ENCODE peak calls at places on chromosomes 11 and 22, in four cellular contexts. W is WTC11, R is K562, H is HepG2. L is an unnamed sample.
A peak's percentile ranks its signal among the peaks of the same experiment; 100 is the strongest.

GRCh38 chr11:132520199-132520598 is 1012.1 kb downstream of the OPCML start:
- DNase-seq in W (no peak), R (no peak), H (no peak), L (no peak)

GRCh38 chr11:110431212-110432073 is 1.7 kb downstream of the FDX1 start:
- DNase-seq in W (no peak), R (no peak), H (no peak), L (no peak)

GRCh38 chr11:69165775-69166174 is 10.0 kb downstream of the SMIM38 start:
- DNase-seq in W (no peak), R (no peak), H (no peak), L (no peak)

GRCh38 chr11:75275581-75275980 is 35.0 kb downstream of the TPBGL start:
- DNase-seq in W (no peak), R (no peak), H (no peak), L (no peak)

GRCh38 chr11:80424012-80424695 is 983.3 kb upstream of the TENM4 start:
- DNase-seq in W (no peak), R (no peak), H (no peak), L (no peak)

GRCh38 chr22:17717708-17718107 is 56.6 kb downstream of the BID start:
- DNase-seq in W (no peak), R (no peak), H (no peak), L (no peak)

GRCh38 chr11:107757661-107758060 is 45.8 kb upstream of the SLN start:
- DNase-seq in W (no peak), R (no peak), H (no peak), L (no peak)

GRCh38 chr11:87972133-87972532 is 203.1 kb downstream of the RAB38 start:
- DNase-seq in W (no peak), R (no peak), H (no peak), L (no peak)

GRCh38 chr11:17642980-17643379 is 76.4 kb upstream of the MYOD1 start:
- DNase-seq in W (no peak), R (no peak), H (no peak), L (peak; percentile 5)

GRCh38 chr11:14750911-14751310 is 107.3 kb downstream of the PDE3B start:
- DNase-seq in W (no peak), R (no peak), H (no peak), L (no peak)

GRCh38 chr11:131693756-131694155 is 323.3 kb downstream of the NTM start:
- DNase-seq in W (no peak), R (no peak), H (no peak), L (no peak)

GRCh38 chr11:115185507-115185906 is 318.7 kb downstream of the CADM1 start:
- DNase-seq in W (no peak), R (no peak), H (no peak), L (no peak)

GRCh38 chr11:43989162-43989961 is 46.9 kb downstream of the C11orf96 start:
- DNase-seq in W (no peak), R (no peak), H (no peak), L (no peak)

GRCh38 chr11:5210376-5210885 is 9.9 kb upstream of the OR51V1 start:
- DNase-seq in W (no peak), R (no peak), H (no peak), L (no peak)

GRCh38 chr22:30872282-30873041 is 96.1 kb downstream of the MORC2 start:
- DNase-seq in W (no peak), R (peak; percentile 37), H (no peak), L (no peak)

GRCh38 chr22:30875481-30876215 is 92.9 kb downstream of the MORC2 start:
- DNase-seq in W (peak; percentile 7), R (no peak), H (no peak), L (no peak)

GRCh38 chr22:30874431-30875370 is 93.9 kb downstream of the MORC2 start:
- DNase-seq in W (no peak), R (no peak), H (no peak), L (no peak)

GRCh38 chr22:30873086-30873650 is 95.4 kb downstream of the MORC2 start:
- DNase-seq in W (no peak), R (no peak), H (no peak), L (no peak)

GRCh38 chr22:30873661-30874060 is 94.9 kb downstream of the MORC2 start:
- DNase-seq in W (no peak), R (no peak), H (no peak), L (no peak)
- TF ChIP-seq ELF4 in W (no peak), R (no peak), H (no peak), L (no peak)

GRCh38 chr11:101913631-101914030 is 1.2 kb upstream of the CEP126 start:
- DNase-seq in W (no peak), R (no peak), H (no peak), L (no peak)
- TF ChIP-seq ELF4 in W (no peak), R (no peak), H (no peak), L (no peak)

GRCh38 chr11:848988-849824 is 6.6 kb downstream of the TSPAN4 start:
- DNase-seq in W (peak; percentile 89), R (no peak), H (no peak), L (peak; percentile 74)
- TF ChIP-seq ELF4 in W (no peak), R (no peak), H (no peak), L (no peak)

GRCh38 chr22:49242480-49242879 is 585.2 kb downstream of the BRD1 start:
- DNase-seq in W (no peak), R (no peak), H (no peak), L (no peak)
- TF ChIP-seq ELF4 in W (no peak), R (no peak), H (no peak), L (no peak)

DNA sequence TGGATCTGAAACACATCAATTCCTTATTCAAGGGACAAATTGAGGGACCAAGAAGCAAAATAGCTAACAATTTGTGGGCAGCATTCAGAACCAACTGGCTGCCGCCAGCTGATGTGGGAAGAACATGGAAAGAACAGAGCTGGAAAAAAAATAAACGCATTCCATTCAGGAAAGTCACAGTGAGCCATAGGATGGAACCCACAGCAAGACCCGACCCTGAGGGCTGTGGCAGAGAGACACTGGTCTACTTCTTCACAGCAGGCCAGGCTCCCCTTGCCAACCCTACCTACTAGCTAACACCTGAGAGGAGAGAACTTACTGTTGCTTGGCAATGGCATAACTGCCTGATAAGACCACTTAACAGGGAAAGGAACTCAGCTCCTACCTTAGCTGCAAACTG is 123.5 kb upstream of the APOA1 start:
- DNase-seq in W (no peak), R (no peak), H (no peak), L (no peak)
- TF ChIP-seq ELF4 in W (no peak), R (no peak), H (no peak), L (no peak)